ENCODE peak calls at places on chromosomes 16 and 17, in ten cellular contexts. One of them, this sample, is unnamed.

GRCh38 chr17:16377804-16378400 is 3.0 kb upstream of the UBB start:
- DNase-seq in natural killer cell: no peak
- DNase-seq in upper lobe of right lung: no peak
- DNase-seq in PC-3: peak
- DNase-seq in NCI-H146: no peak
- DNase-seq in HFF-Myc: no peak
- DNase-seq in spleen: no peak
- DNase-seq in cardiac septum: no peak
- DNase-seq in heart right ventricle: no peak
- DNase-seq in lung: no peak
- DNase-seq in this sample: no peak

GRCh38 chr16:80023865-80024264 is 423.3 kb upstream of the MAF start:
- DNase-seq in natural killer cell: no peak
- DNase-seq in heart right ventricle: no peak
- DNase-seq in PC-3: no peak
- DNase-seq in NCI-H146: no peak
- DNase-seq in upper lobe of right lung: no peak
- DNase-seq in cardiac septum: no peak
- DNase-seq in HFF-Myc: no peak
- DNase-seq in lung: no peak
- DNase-seq in spleen: no peak
- DNase-seq in this sample: no peak

GRCh38 chr17:64256913-64257807 is 5.9 kb downstream of the TEX2 start:
- DNase-seq in heart right ventricle: no peak
- DNase-seq in cardiac septum: no peak
- DNase-seq in natural killer cell: no peak
- DNase-seq in spleen: no peak
- DNase-seq in HFF-Myc: no peak
- DNase-seq in upper lobe of right lung: no peak
- DNase-seq in NCI-H146: no peak
- DNase-seq in lung: no peak
- DNase-seq in PC-3: no peak
- DNase-seq in this sample: no peak

GRCh38 chr17:2214887-2215615 is 88.5 kb downstream of the SMG6 start:
- DNase-seq in natural killer cell: no peak
- DNase-seq in PC-3: no peak
- DNase-seq in lung: no peak
- DNase-seq in HFF-Myc: no peak
- DNase-seq in NCI-H146: peak
- DNase-seq in upper lobe of right lung: no peak
- DNase-seq in cardiac septum: peak
- DNase-seq in spleen: no peak
- DNase-seq in heart right ventricle: peak
- DNase-seq in this sample: peak

GRCh38 chr17:67801626-67802175 is 23.6 kb upstream of the BPTF start:
- DNase-seq in PC-3: peak
- DNase-seq in heart right ventricle: no peak
- DNase-seq in lung: no peak
- DNase-seq in HFF-Myc: no peak
- DNase-seq in natural killer cell: no peak
- DNase-seq in NCI-H146: no peak
- DNase-seq in upper lobe of right lung: no peak
- DNase-seq in spleen: no peak
- DNase-seq in cardiac septum: no peak
- DNase-seq in this sample: no peak

GRCh38 chr17:15453246-15453645 is 14.2 kb downstream of the CDRT4 start:
- DNase-seq in natural killer cell: no peak
- DNase-seq in HFF-Myc: no peak
- DNase-seq in lung: no peak
- DNase-seq in heart right ventricle: no peak
- DNase-seq in spleen: no peak
- DNase-seq in NCI-H146: no peak
- DNase-seq in PC-3: no peak
- DNase-seq in upper lobe of right lung: no peak
- DNase-seq in cardiac septum: no peak
- DNase-seq in this sample: no peak

GRCh38 chr16:87330257-87330624 is 13.0 kb upstream of the C16orf95 start:
- DNase-seq in heart right ventricle: no peak
- DNase-seq in spleen: peak
- DNase-seq in natural killer cell: no peak
- DNase-seq in NCI-H146: no peak
- DNase-seq in upper lobe of right lung: peak
- DNase-seq in PC-3: no peak
- DNase-seq in cardiac septum: no peak
- DNase-seq in HFF-Myc: no peak
- DNase-seq in lung: no peak
- DNase-seq in this sample: no peak

GRCh38 chr17:70552230-70552981 is 383.1 kb downstream of the KCNJ2 start:
- DNase-seq in lung: no peak
- DNase-seq in spleen: no peak
- DNase-seq in cardiac septum: no peak
- DNase-seq in natural killer cell: no peak
- DNase-seq in PC-3: peak
- DNase-seq in upper lobe of right lung: no peak
- DNase-seq in HFF-Myc: peak
- DNase-seq in heart right ventricle: no peak
- DNase-seq in NCI-H146: peak
- DNase-seq in this sample: no peak

GRCh38 chr17:61133853-61134252 is 265.8 kb upstream of the TBX2 start:
- DNase-seq in NCI-H146: no peak
- DNase-seq in spleen: no peak
- DNase-seq in natural killer cell: no peak
- DNase-seq in PC-3: no peak
- DNase-seq in heart right ventricle: no peak
- DNase-seq in HFF-Myc: no peak
- DNase-seq in cardiac septum: no peak
- DNase-seq in lung: no peak
- DNase-seq in upper lobe of right lung: no peak
- DNase-seq in this sample: no peak

GRCh38 chr17:32943647-32944191 is 15.8 kb downstream of the TMEM98 start:
- DNase-seq in heart right ventricle: no peak
- DNase-seq in spleen: no peak
- DNase-seq in upper lobe of right lung: no peak
- DNase-seq in natural killer cell: no peak
- DNase-seq in NCI-H146: no peak
- DNase-seq in lung: peak
- DNase-seq in HFF-Myc: peak
- DNase-seq in cardiac septum: no peak
- DNase-seq in PC-3: no peak
- DNase-seq in this sample: peak

GRCh38 chr16:74029122-74029805 is 267.4 kb upstream of the PSMD7 start:
- DNase-seq in heart right ventricle: no peak
- DNase-seq in spleen: no peak
- DNase-seq in lung: no peak
- DNase-seq in HFF-Myc: no peak
- DNase-seq in cardiac septum: no peak
- DNase-seq in natural killer cell: no peak
- DNase-seq in NCI-H146: no peak
- DNase-seq in PC-3: no peak
- DNase-seq in upper lobe of right lung: no peak
- DNase-seq in this sample: no peak

GRCh38 chr17:50798424-50799344 is 31.4 kb upstream of the ANKRD40CL start:
- DNase-seq in PC-3: no peak
- DNase-seq in spleen: no peak
- DNase-seq in heart right ventricle: no peak
- DNase-seq in NCI-H146: no peak
- DNase-seq in cardiac septum: no peak
- DNase-seq in natural killer cell: no peak
- DNase-seq in lung: no peak
- DNase-seq in upper lobe of right lung: no peak
- DNase-seq in HFF-Myc: no peak
- DNase-seq in this sample: no peak

GRCh38 chr17:81171941-81172340 is 5.9 kb upstream of the AATK start:
- DNase-seq in PC-3: no peak
- DNase-seq in upper lobe of right lung: no peak
- DNase-seq in lung: no peak
- DNase-seq in cardiac septum: no peak
- DNase-seq in HFF-Myc: no peak
- DNase-seq in heart right ventricle: no peak
- DNase-seq in spleen: no peak
- DNase-seq in NCI-H146: no peak
- DNase-seq in natural killer cell: no peak
- DNase-seq in this sample: no peak

GRCh38 chr16:16095646-16096045 is 127.6 kb downstream of the ABCC6 start:
- DNase-seq in natural killer cell: no peak
- DNase-seq in cardiac septum: no peak
- DNase-seq in upper lobe of right lung: no peak
- DNase-seq in spleen: no peak
- DNase-seq in NCI-H146: no peak
- DNase-seq in heart right ventricle: no peak
- DNase-seq in lung: no peak
- DNase-seq in HFF-Myc: no peak
- DNase-seq in PC-3: no peak
- DNase-seq in this sample: no peak

GRCh38 chr17:72488542-72489272 is 367.9 kb downstream of the SOX9 start:
- DNase-seq in cardiac septum: no peak
- DNase-seq in upper lobe of right lung: no peak
- DNase-seq in spleen: peak
- DNase-seq in lung: no peak
- DNase-seq in NCI-H146: peak
- DNase-seq in PC-3: no peak
- DNase-seq in heart right ventricle: no peak
- DNase-seq in natural killer cell: no peak
- DNase-seq in HFF-Myc: no peak
- DNase-seq in this sample: no peak

GRCh38 chr16:75241955-75242354 is 9.5 kb downstream of the BCAR1 start:
- DNase-seq in cardiac septum: no peak
- DNase-seq in NCI-H146: no peak
- DNase-seq in lung: no peak
- DNase-seq in heart right ventricle: no peak
- DNase-seq in HFF-Myc: no peak
- DNase-seq in natural killer cell: no peak
- DNase-seq in upper lobe of right lung: no peak
- DNase-seq in spleen: no peak
- DNase-seq in PC-3: no peak
- DNase-seq in this sample: no peak

This sample was measured in right atrium auricular region.